ENCODE peak calls at places on chromosome 18, in seven cellular contexts. One of them, this sample, is unnamed.

GRCh38 chr18:37393945-37394609 is 171.5 kb downstream of the CELF4 start:
- DNase-seq in CD8-positive, alpha-beta memory T cell: no peak
- DNase-seq in PC-9: no peak
- DNase-seq in psoas muscle: peak; percentile 80
- DNase-seq in mesendoderm: peak; percentile 92
- DNase-seq in H1: peak; percentile 39
- DNase-seq in BE2C: peak; percentile 81
- DNase-seq in this sample: peak; percentile 99

GRCh38 chr18:34787931-34788532 is 77.9 kb downstream of the DTNA start:
- DNase-seq in CD8-positive, alpha-beta memory T cell: no peak
- DNase-seq in PC-9: no peak
- DNase-seq in psoas muscle: no peak
- DNase-seq in mesendoderm: peak; percentile 70
- DNase-seq in H1: no peak
- DNase-seq in BE2C: peak; percentile 19
- DNase-seq in this sample: peak; percentile 32

GRCh38 chr18:27749189-27749588 is 427.7 kb downstream of the CDH2 start:
- DNase-seq in CD8-positive, alpha-beta memory T cell: no peak
- DNase-seq in PC-9: no peak
- DNase-seq in psoas muscle: no peak
- DNase-seq in mesendoderm: no peak
- DNase-seq in H1: no peak
- DNase-seq in BE2C: no peak
- DNase-seq in this sample: no peak

GRCh38 chr18:46555724-46556123 is 101.3 kb downstream of the LOXHD1 start:
- DNase-seq in CD8-positive, alpha-beta memory T cell: no peak
- DNase-seq in PC-9: no peak
- DNase-seq in psoas muscle: peak; percentile 56
- DNase-seq in mesendoderm: peak; percentile 71
- DNase-seq in H1: peak; percentile 21
- DNase-seq in BE2C: peak; percentile 21
- DNase-seq in this sample: peak; percentile 88

GRCh38 chr18:44781890-44782289 is 101.2 kb downstream of the SETBP1 start:
- DNase-seq in CD8-positive, alpha-beta memory T cell: no peak
- DNase-seq in PC-9: no peak
- DNase-seq in psoas muscle: no peak
- DNase-seq in mesendoderm: peak; percentile 83
- DNase-seq in H1: no peak
- DNase-seq in BE2C: no peak
- DNase-seq in this sample: peak; percentile 16

GRCh38 chr18:79873449-79874110 is 75.8 kb downstream of the KCNG2 start:
- DNase-seq in CD8-positive, alpha-beta memory T cell: no peak
- DNase-seq in PC-9: no peak
- DNase-seq in psoas muscle: peak; percentile 72
- DNase-seq in mesendoderm: no peak
- DNase-seq in H1: no peak
- DNase-seq in BE2C: no peak
- DNase-seq in this sample: peak; percentile 65

GRCh38 chr18:76605341-76605929 is 110.4 kb upstream of the ZNF516 start:
- DNase-seq in CD8-positive, alpha-beta memory T cell: no peak
- DNase-seq in PC-9: no peak
- DNase-seq in psoas muscle: no peak
- DNase-seq in mesendoderm: no peak
- DNase-seq in H1: no peak
- DNase-seq in BE2C: no peak
- DNase-seq in this sample: no peak

GRCh38 chr18:7758764-7759163 is 191.6 kb downstream of the PTPRM start:
- DNase-seq in CD8-positive, alpha-beta memory T cell: no peak
- DNase-seq in PC-9: no peak
- DNase-seq in psoas muscle: no peak
- DNase-seq in mesendoderm: no peak
- DNase-seq in H1: no peak
- DNase-seq in BE2C: no peak
- DNase-seq in this sample: no peak

GRCh38 chr18:59814872-59815271 is 84.9 kb upstream of the PMAIP1 start:
- DNase-seq in CD8-positive, alpha-beta memory T cell: no peak
- DNase-seq in PC-9: no peak
- DNase-seq in psoas muscle: no peak
- DNase-seq in mesendoderm: no peak
- DNase-seq in H1: no peak
- DNase-seq in BE2C: no peak
- DNase-seq in this sample: no peak

GRCh38 chr18:25360301-25360899 is 8.4 kb upstream of the ZNF521 start:
- DNase-seq in CD8-positive, alpha-beta memory T cell: no peak
- DNase-seq in PC-9: no peak
- DNase-seq in psoas muscle: no peak
- DNase-seq in mesendoderm: no peak
- DNase-seq in H1: no peak
- DNase-seq in BE2C: no peak
- DNase-seq in this sample: no peak

GRCh38 chr18:46619559-46619958 is 37.5 kb downstream of the LOXHD1 start:
- DNase-seq in CD8-positive, alpha-beta memory T cell: no peak
- DNase-seq in PC-9: no peak
- DNase-seq in psoas muscle: no peak
- DNase-seq in mesendoderm: no peak
- DNase-seq in H1: no peak
- DNase-seq in BE2C: no peak
- DNase-seq in this sample: no peak

GRCh38 chr18:37778417-37779165 is 213.0 kb upstream of the CELF4 start:
- DNase-seq in CD8-positive, alpha-beta memory T cell: no peak
- DNase-seq in PC-9: no peak
- DNase-seq in psoas muscle: peak; percentile 52
- DNase-seq in mesendoderm: peak; percentile 83
- DNase-seq in H1: peak; percentile 84
- DNase-seq in BE2C: peak; percentile 73
- DNase-seq in this sample: peak; percentile 85

GRCh38 chr18:59514193-59514592 is 155.1 kb upstream of the LMAN1 start:
- DNase-seq in CD8-positive, alpha-beta memory T cell: no peak
- DNase-seq in PC-9: peak; percentile 37
- DNase-seq in psoas muscle: peak; percentile 82
- DNase-seq in mesendoderm: no peak
- DNase-seq in H1: no peak
- DNase-seq in BE2C: peak; percentile 51
- DNase-seq in this sample: no peak

GRCh38 chr18:8218263-8218662 is 391.0 kb upstream of the RAB12 start:
- DNase-seq in CD8-positive, alpha-beta memory T cell: no peak
- DNase-seq in PC-9: no peak
- DNase-seq in psoas muscle: no peak
- DNase-seq in mesendoderm: no peak
- DNase-seq in H1: no peak
- DNase-seq in BE2C: no peak
- DNase-seq in this sample: no peak

GRCh38 chr18:43393174-43393573 is 115.9 kb upstream of the SYT4 start:
- DNase-seq in CD8-positive, alpha-beta memory T cell: no peak
- DNase-seq in PC-9: no peak
- DNase-seq in psoas muscle: no peak
- DNase-seq in mesendoderm: no peak
- DNase-seq in H1: no peak
- DNase-seq in BE2C: peak; percentile 33
- DNase-seq in this sample: no peak

GRCh38 chr18:5237083-5237722 is 40.1 kb upstream of the AKAIN1 start:
- DNase-seq in CD8-positive, alpha-beta memory T cell: peak; percentile 46
- DNase-seq in PC-9: no peak
- DNase-seq in psoas muscle: peak; percentile 48
- DNase-seq in mesendoderm: no peak
- DNase-seq in H1: no peak
- DNase-seq in BE2C: no peak
- DNase-seq in this sample: peak; percentile 6

GRCh38 chr18:78192044-78192443 is 787.6 kb upstream of the SALL3 start:
- DNase-seq in CD8-positive, alpha-beta memory T cell: no peak
- DNase-seq in PC-9: no peak
- DNase-seq in psoas muscle: no peak
- DNase-seq in mesendoderm: peak; percentile 54
- DNase-seq in H1: no peak
- DNase-seq in BE2C: no peak
- DNase-seq in this sample: peak; percentile 38

DNA sequence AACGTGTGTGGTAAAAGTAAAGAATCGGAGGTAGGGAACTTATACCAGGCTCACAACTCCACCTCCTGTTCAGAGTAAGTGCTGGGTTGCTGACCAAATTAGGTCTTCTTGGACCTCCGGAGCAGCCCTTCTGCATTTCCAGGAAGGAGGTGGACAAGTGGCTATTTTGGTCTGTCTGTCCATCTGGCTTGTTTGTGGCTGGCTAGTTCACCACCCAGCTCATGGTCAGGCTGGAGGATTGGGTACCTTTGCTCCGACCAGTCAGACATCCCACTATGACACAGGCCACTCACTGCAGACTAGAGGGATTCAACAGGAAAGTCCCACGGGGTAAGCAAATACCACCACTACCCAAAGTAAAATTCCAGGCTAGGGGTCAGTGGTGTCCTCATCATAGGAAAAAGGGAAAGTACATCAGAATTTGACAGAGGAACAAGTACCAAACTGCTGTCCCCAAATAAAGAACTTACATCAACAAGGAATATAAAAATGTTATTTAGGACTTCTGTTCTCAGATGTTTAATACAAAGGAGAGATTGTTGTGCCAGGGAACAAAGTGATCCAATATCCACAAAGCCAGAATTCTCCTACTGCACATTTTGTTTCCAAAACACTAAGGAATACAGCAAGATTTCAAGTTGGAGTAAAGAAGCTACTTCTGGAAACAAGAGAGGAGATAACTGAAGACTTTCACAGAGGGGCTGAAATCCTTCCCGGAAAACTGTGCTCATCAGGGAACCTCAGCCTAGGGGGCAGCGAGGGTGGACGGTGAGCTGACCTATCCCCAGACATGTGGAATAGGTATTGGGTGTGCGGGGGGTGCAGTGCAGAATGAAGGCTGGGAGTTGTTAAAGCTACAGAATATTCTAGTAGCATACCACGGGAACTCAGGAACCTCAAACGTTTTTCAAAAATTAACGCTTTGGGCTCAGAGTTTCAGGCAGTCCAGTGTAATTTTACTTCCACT is 56.9 kb downstream of the BCL2 start:
- DNase-seq in CD8-positive, alpha-beta memory T cell: no peak
- DNase-seq in PC-9: no peak
- DNase-seq in psoas muscle: peak; percentile 63
- DNase-seq in mesendoderm: no peak
- DNase-seq in H1: no peak
- DNase-seq in BE2C: no peak
- DNase-seq in this sample: no peak
- H3K4me3 ChIP-seq in CD8-positive, alpha-beta memory T cell: no peak overlapping the region
- H3K4me3 ChIP-seq in PC-9: no peak overlapping the region
- H3K4me3 ChIP-seq in psoas muscle: peak overlapping the region; percentile 11
- H3K4me3 ChIP-seq in mesendoderm: no peak overlapping the region
- H3K4me3 ChIP-seq in H1: no peak overlapping the region
- H3K4me3 ChIP-seq in BE2C: no peak overlapping the region
- H3K4me3 ChIP-seq in this sample: no peak overlapping the region

DNA sequence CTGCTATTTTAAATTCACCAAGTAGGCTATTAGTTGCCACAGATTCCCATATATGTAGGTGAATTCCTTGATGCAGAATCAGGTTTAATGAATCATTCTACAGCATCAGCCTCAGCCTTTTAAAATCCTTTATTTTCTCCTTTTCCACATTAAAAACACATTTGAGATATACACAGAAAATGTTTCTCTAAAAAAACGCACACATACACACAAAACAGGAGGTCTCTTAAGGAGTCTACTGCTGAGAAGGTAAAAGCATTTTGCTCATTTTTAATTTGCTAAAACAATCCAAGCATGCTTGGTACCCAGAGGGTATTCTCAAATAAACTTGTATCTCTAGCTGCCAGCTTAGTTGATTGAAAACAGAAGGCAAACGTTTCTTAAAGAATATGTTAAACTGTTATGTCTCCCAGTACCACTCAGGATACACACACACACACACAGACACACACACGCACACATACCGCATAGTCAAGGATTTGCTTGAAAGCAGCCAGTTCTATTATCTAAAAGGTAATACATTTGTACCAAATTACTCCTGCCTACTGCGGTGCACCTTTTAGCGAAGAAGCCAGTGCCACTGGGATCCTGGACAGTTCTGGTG is 106.8 kb upstream of the KCTD1 start:
- DNase-seq in CD8-positive, alpha-beta memory T cell: no peak
- DNase-seq in PC-9: no peak
- DNase-seq in psoas muscle: no peak
- DNase-seq in mesendoderm: no peak
- DNase-seq in H1: no peak
- DNase-seq in BE2C: no peak
- DNase-seq in this sample: no peak
- H3K27me3 ChIP-seq in CD8-positive, alpha-beta memory T cell: peaks cover 14% of the 10 kb centered on the region
- H3K27me3 ChIP-seq in PC-9: no peaks in the 10 kb centered on the region
- H3K27me3 ChIP-seq in psoas muscle: peaks cover 83% of the 10 kb centered on the region
- H3K27me3 ChIP-seq in mesendoderm: no peaks in the 10 kb centered on the region
- H3K27me3 ChIP-seq in H1: peaks cover 9% of the 10 kb centered on the region
- H3K27me3 ChIP-seq in BE2C: no peaks in the 10 kb centered on the region
- H3K27me3 ChIP-seq in this sample: peaks cover 25% of the 10 kb centered on the region

GRCh38 chr18:62365420-62365819 is 40.3 kb downstream of the TNFRSF11A start:
- DNase-seq in CD8-positive, alpha-beta memory T cell: no peak
- DNase-seq in PC-9: no peak
- DNase-seq in psoas muscle: no peak
- DNase-seq in mesendoderm: no peak
- DNase-seq in H1: no peak
- DNase-seq in BE2C: no peak
- DNase-seq in this sample: no peak
- H3K36me3 ChIP-seq in CD8-positive, alpha-beta memory T cell: no peaks in the 10 kb centered on the region
- H3K36me3 ChIP-seq in PC-9: no peaks in the 10 kb centered on the region
- H3K36me3 ChIP-seq in psoas muscle: no peaks in the 10 kb centered on the region
- H3K36me3 ChIP-seq in mesendoderm: no peaks in the 10 kb centered on the region
- H3K36me3 ChIP-seq in H1: peaks cover 6% of the 10 kb centered on the region
- H3K36me3 ChIP-seq in BE2C: no peaks in the 10 kb centered on the region
- H3K36me3 ChIP-seq in this sample: no peaks in the 10 kb centered on the region

DNA sequence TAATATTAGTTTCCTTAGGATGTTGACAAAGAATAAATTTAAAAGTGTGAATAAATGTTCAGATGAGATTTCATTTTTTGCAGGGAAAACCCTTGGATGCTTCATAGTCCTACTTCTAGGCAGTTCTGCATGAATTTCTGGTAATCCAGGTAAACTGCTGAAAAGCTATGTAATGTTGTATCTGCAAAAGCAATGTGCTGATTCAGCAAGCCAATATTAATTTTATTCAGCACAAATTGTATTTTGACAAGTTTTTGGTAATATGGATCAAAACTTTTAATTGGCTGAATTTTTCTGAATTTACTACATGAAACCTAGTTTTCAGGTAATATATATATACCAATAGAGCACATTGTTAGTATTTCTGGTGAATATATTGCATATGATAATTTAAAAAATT is 17.8 kb upstream of the RBBP8 start:
- DNase-seq in CD8-positive, alpha-beta memory T cell: no peak
- DNase-seq in PC-9: no peak
- DNase-seq in psoas muscle: no peak
- DNase-seq in mesendoderm: no peak
- DNase-seq in H1: no peak
- DNase-seq in BE2C: no peak
- DNase-seq in this sample: no peak
- H3K4me3 ChIP-seq in CD8-positive, alpha-beta memory T cell: no peak overlapping the region
- H3K4me3 ChIP-seq in PC-9: no peak overlapping the region
- H3K4me3 ChIP-seq in psoas muscle: no peak overlapping the region
- H3K4me3 ChIP-seq in mesendoderm: no peak overlapping the region
- H3K4me3 ChIP-seq in H1: no peak overlapping the region
- H3K4me3 ChIP-seq in BE2C: no peak overlapping the region
- H3K4me3 ChIP-seq in this sample: no peak overlapping the region

This sample was measured in H7.